ENCODE peak calls at places on chromosomes 4 and X, in four cellular contexts. S is GM13976, J is H54, L is pons. B is an unnamed sample.

GRCh38 chr4:185361872-185362271 is 33.9 kb downstream of the LRP2BP start:
- DNase-seq in S (no peak), J (no peak), L (no peak), B (no peak)

GRCh38 chr4:169033660-169034059 is 23.6 kb upstream of the CBR4 start:
- DNase-seq in S (no peak), J (no peak), L (no peak), B (no peak)

GRCh38 chr4:139734201-139734874 is 68.7 kb downstream of the MGST2 start:
- DNase-seq in S (no peak), J (no peak), L (peak; percentile 49), B (no peak)

GRCh38 chrX:9339603-9340569 is 125.0 kb upstream of the TBL1X start:
- DNase-seq in S (no peak), J (no peak), L (no peak), B (no peak)

GRCh38 chrX:9204560-9204959 is 170.6 kb upstream of the FAM9B start:
- DNase-seq in S (no peak), J (no peak), L (no peak), B (no peak)

GRCh38 chr4:8589831-8590545 is 2.6 kb upstream of the CPZ start:
- DNase-seq in S (no peak), J (no peak), L (no peak), B (no peak)

GRCh38 chrX:40266490-40267333 is 169.0 kb upstream of the BCOR start:
- DNase-seq in S (peak; percentile 77), J (peak; percentile 30), L (no peak), B (no peak)

GRCh38 chrX:21926116-21926515 is 14.4 kb upstream of the SMS start:
- DNase-seq in S (no peak), J (no peak), L (no peak), B (no peak)

GRCh38 chr4:69833251-69833650 is 26.7 kb downstream of the SULT1E1 start:
- DNase-seq in S (no peak), J (no peak), L (no peak), B (no peak)

GRCh38 chr4:25915359-25915716 is 1.3 kb downstream of the SMIM20 start:
- DNase-seq in S (no peak), J (no peak), L (peak; percentile 30), B (no peak)